ENCODE peak calls at places on chromosome 13, in eight cellular contexts. J is ovary, P is SK-N-SH, U is GM12878, B is upper lobe of left lung, E is transverse colon, H is stomach, M is H1. K is an unnamed sample.
A peak's percentile ranks its signal among the peaks of the same experiment; 100 is the strongest.

GRCh38 chr13:20401958-20402856 is 123.5 kb downstream of the CRYL1 start:
- DNase-seq in E (no peak), B (peak; percentile 18), M (no peak), J (no peak), P (no peak), H (peak; percentile 15), U (no peak), K (no peak)

GRCh38 chr13:74444161-74444571 is 310.0 kb upstream of the KLF12 start:
- DNase-seq in U (no peak), E (no peak), P (no peak), J (no peak), M (no peak), H (no peak), B (no peak), K (no peak)

GRCh38 chr13:66528139-66528538 is 702.0 kb downstream of the PCDH9 start:
- DNase-seq in E (no peak), J (no peak), H (no peak), U (no peak), M (no peak), P (no peak), B (no peak), K (no peak)

GRCh38 chr13:39317284-39317683 is 279.0 kb downstream of the NHLRC3 start:
- DNase-seq in M (no peak), P (no peak), E (peak; percentile 11), B (no peak), H (no peak), J (peak; percentile 53), U (no peak), K (peak; percentile 38)

GRCh38 chr13:23175920-23176319 is 4.9 kb upstream of the SGCG start:
- DNase-seq in M (no peak), H (no peak), U (no peak), E (no peak), J (no peak), B (no peak), P (no peak), K (no peak)

GRCh38 chr13:101611491-101612475 is 159.3 kb downstream of the ITGBL1 start:
- DNase-seq in H (no peak), U (no peak), P (no peak), B (no peak), J (no peak), M (no peak), E (no peak), K (no peak)

GRCh38 chr13:99590519-99591011 is 89.3 kb downstream of the TM9SF2 start:
- DNase-seq in J (no peak), U (no peak), B (no peak), H (no peak), M (no peak), P (no peak), E (no peak), K (no peak)

GRCh38 chr13:110265682-110266430 is 41.1 kb downstream of the COL4A1 start:
- DNase-seq in H (no peak), U (no peak), P (peak; percentile 60), B (no peak), E (no peak), M (peak; percentile 49), J (no peak), K (no peak)

GRCh38 chr13:106424805-106425204 is 110.7 kb downstream of the EFNB2 start:
- DNase-seq in E (no peak), M (no peak), B (no peak), P (no peak), U (no peak), J (no peak), H (no peak), K (no peak)

GRCh38 chr13:76828316-76828741 is 57.9 kb downstream of the KCTD12 start:
- DNase-seq in B (no peak), H (no peak), P (no peak), E (no peak), U (no peak), J (no peak), M (no peak), K (no peak)

GRCh38 chr13:43085545-43085944 is 62.2 kb downstream of the DNAJC15 start:
- DNase-seq in M (no peak), U (no peak), P (peak; percentile 17), B (no peak), H (no peak), E (no peak), J (no peak), K (no peak)

GRCh38 chr13:45207319-45207718 is 6.5 kb upstream of the KCTD4 start:
- DNase-seq in E (no peak), M (no peak), B (no peak), P (no peak), J (no peak), H (no peak), U (no peak), K (no peak)

GRCh38 chr13:52405767-52406494 is at the start of gene THSD1:
- DNase-seq in U (no peak), M (peak; percentile 65), H (peak; percentile 38), P (peak; percentile 87), E (peak; percentile 24), J (peak; percentile 57), B (peak; percentile 58), K (peak; percentile 51)

GRCh38 chr13:40146063-40146462 is 490.6 kb downstream of the COG6 start:
- DNase-seq in E (no peak), P (no peak), B (no peak), U (no peak), J (no peak), H (no peak), M (peak; percentile 46), K (no peak)

GRCh38 chr13:43918636-43919035 is 38.9 kb downstream of the LACC1 start:
- DNase-seq in B (no peak), E (no peak), M (no peak), J (no peak), P (no peak), U (no peak), H (no peak), K (no peak)

GRCh38 chr13:71249031-71249430 is 618.0 kb downstream of the DACH1 start:
- DNase-seq in U (no peak), M (no peak), P (no peak), E (no peak), H (no peak), B (no peak), J (no peak), K (no peak)

GRCh38 chr13:71260246-71260645 is 606.8 kb downstream of the DACH1 start:
- DNase-seq in P (no peak), U (no peak), H (no peak), B (no peak), M (no peak), J (no peak), E (no peak), K (no peak)

GRCh38 chr13:71255633-71256032 is 611.4 kb downstream of the DACH1 start:
- DNase-seq in B (no peak), J (no peak), E (no peak), U (no peak), P (no peak), M (no peak), H (no peak), K (no peak)

GRCh38 chr13:71252191-71252704 is 614.8 kb downstream of the DACH1 start:
- DNase-seq in B (no peak), J (no peak), U (no peak), E (no peak), H (no peak), M (no peak), P (no peak), K (no peak)

GRCh38 chr13:71254384-71254783 is 612.6 kb downstream of the DACH1 start:
- DNase-seq in U (no peak), P (no peak), M (no peak), E (no peak), B (no peak), H (no peak), J (no peak), K (no peak)
- TF ChIP-seq EP300 in U (no peak), P (no peak), M (no peak), E (no peak), B (no peak), H (no peak), J (no peak), K (no peak)

DNA sequence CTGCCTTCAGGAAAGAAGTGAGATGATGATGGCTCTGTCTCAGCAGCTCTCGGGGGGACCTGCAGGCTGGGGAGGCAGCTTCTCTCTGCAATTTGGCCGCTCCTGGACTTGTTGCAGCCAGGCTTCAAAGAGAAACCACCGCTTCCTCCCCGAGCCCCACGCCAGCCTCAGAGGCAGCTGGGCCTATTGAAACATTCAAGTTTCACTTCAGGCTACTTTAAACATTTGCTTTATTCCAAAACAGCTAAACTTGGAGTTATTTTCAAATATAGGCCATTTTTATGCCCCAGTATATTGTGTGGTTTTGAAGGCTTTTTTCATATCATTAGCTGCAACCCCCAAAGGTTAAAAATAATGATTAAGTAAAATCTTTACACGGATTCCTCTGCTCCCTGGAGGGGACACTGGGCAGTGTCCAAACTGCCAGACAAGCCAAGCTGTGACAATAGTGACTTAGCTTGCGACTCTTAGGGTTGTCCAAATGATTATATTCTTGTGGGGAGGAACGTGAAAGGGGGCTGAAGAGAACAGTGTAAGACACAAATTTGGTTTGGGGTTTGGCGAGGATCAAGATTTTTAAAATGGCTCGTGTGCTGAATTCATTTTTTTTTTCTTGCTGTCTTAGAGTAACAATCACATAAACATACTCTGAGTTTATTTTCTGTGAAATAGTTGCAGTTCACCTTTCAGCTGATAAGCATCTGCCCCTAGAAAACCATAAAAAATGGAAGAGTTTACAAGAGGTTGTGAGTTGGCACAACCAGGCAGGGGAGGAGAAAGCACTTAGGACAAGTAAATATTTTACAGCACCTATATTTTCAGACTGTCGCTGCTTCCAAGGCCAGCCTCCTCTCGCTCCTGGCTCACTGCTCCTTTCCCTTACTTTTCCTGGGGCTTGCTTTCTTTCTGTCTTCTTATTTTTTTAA is 330.6 kb downstream of the DLEU7 start:
- DNase-seq in B (peak; percentile 81), P (no peak), E (peak; percentile 75), M (no peak), J (peak; percentile 53), H (peak; percentile 77), U (no peak), K (peak; percentile 44)
- TF ChIP-seq EP300 in B (no peak), P (no peak), E (no peak), M (no peak), J (no peak), H (no peak), U (no peak), K (no peak)

GRCh38 chr13:102830646-102831045 is 15.2 kb upstream of the ERCC5 start:
- DNase-seq in J (no peak), P (no peak), U (no peak), B (no peak), E (peak; percentile 67), H (peak; percentile 41), M (no peak), K (no peak)
- TF ChIP-seq EP300 in J (no peak), P (no peak), U (no peak), B (no peak), E (no peak), H (no peak), M (no peak), K (no peak)

DNA sequence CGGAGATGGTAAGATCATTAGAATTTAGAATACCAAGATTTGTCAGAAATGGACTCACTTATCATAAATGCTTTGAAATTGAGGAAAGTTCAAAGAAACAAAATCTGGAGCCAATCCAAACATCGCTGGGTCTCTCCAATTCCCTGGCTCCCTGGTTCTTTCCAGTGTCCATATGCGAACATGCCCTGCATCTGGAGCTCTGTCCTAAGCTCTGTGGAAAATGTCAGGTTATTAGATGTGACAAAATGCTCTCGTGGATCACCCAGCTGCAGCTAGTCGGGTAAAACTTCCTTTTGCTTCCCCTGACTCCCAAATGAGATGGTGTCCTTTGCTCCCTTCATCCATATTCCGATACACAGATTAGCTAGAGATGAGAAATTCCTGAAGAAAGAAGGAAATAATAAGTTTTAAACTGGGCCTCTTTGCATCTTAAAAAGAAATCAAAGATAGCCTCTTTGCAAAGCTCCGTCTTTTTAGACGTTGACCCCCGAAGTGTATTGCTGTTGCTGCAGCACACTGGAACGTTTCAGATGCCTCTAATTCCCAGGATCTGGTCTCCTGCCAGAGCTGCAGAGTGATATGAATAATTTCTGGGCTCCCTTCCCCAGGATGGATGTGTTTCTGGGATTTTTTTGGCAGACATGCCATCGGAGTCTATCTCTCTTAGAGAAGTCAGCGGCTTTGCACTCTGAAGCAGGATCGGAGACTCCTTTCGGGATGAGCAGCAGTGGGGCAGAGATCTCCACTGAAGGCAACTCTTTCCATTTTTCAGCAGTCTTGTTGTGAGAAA is 102.9 kb downstream of the TEX26 start:
- DNase-seq in U (no peak), J (peak; percentile 59), B (no peak), M (no peak), E (no peak), H (no peak), P (peak; percentile 62), K (peak; percentile 53)
- TF ChIP-seq EP300 in U (no peak), J (no peak), B (no peak), M (no peak), E (no peak), H (no peak), P (peak; percentile 29), K (no peak)